ENCODE peak calls at places on chromosomes 1 and 21, in nine cellular contexts. S is body of pancreas, I is brain microvascular endothelial cell, Y is fibroblast of mammary gland, C is fibroblast of lung, H is fibroblast of the aortic adventitia, M is left ventricle myocardium inferior, U is A549, P is foreskin fibroblast. N is an unnamed sample.

GRCh38 chr1:4973341-4973740 is 318.9 kb downstream of the AJAP1 start:
- DNase-seq in S (no peak), I (no peak), Y (no peak), C (no peak), H (no peak), M (no peak), U (no peak), P (no peak), N (no peak)

GRCh38 chr1:115499253-115499652 is 142.5 kb upstream of the VANGL1 start:
- DNase-seq in S (no peak), I (no peak), Y (no peak), C (no peak), H (no peak), M (no peak), U (no peak), P (no peak), N (no peak)

GRCh38 chr1:185483647-185484450 is 166.8 kb upstream of the IVNS1ABP start:
- DNase-seq in S (no peak), I (peak), Y (peak), C (peak), H (peak), M (no peak), U (peak), P (peak), N (peak)

GRCh38 chr1:235597867-235598553 is 51.6 kb downstream of the GNG4 start:
- DNase-seq in S (no peak), I (peak), Y (peak), C (peak), H (peak), M (no peak), U (peak), P (peak), N (peak)

GRCh38 chr21:21114456-21114855 is 116.2 kb downstream of the NCAM2 start:
- DNase-seq in S (no peak), I (no peak), Y (no peak), C (no peak), H (no peak), M (no peak), U (no peak), P (no peak), N (no peak)

GRCh38 chr1:107430540-107431228 is 289.8 kb downstream of the NTNG1 start:
- DNase-seq in S (peak), I (peak), Y (peak), C (peak), H (peak), M (no peak), U (peak), P (peak), N (peak)

GRCh38 chr1:234216116-234216703 is 157.0 kb upstream of the COA6 start:
- DNase-seq in S (no peak), I (no peak), Y (no peak), C (no peak), H (no peak), M (no peak), U (no peak), P (no peak), N (no peak)

GRCh38 chr1:110770832-110771231 is 96.1 kb upstream of the KCNA3 start:
- DNase-seq in S (no peak), I (no peak), Y (no peak), C (no peak), H (no peak), M (no peak), U (no peak), P (no peak), N (no peak)

GRCh38 chr1:158121604-158122254 is 59.0 kb upstream of the CD1D start:
- DNase-seq in S (peak), I (peak), Y (peak), C (peak), H (peak), M (no peak), U (peak), P (peak), N (no peak)

GRCh38 chr1:240495652-240496051 is 116.3 kb downstream of the GREM2 start:
- DNase-seq in S (no peak), I (no peak), Y (no peak), C (no peak), H (no peak), M (no peak), U (no peak), P (no peak), N (no peak)

GRCh38 chr1:99648107-99648506 is 2.2 kb downstream of the PALMD start:
- DNase-seq in S (peak), I (no peak), Y (no peak), C (peak), H (no peak), M (peak), U (peak), P (no peak), N (no peak)

GRCh38 chr1:230278871-230279582 is 147.1 kb downstream of the PGBD5 start:
- DNase-seq in S (no peak), I (no peak), Y (no peak), C (no peak), H (no peak), M (no peak), U (no peak), P (no peak), N (no peak)

GRCh38 chr1:19430121-19431068 is 54.9 kb downstream of the CAPZB start:
- DNase-seq in S (no peak), I (no peak), Y (peak), C (peak), H (peak), M (no peak), U (peak), P (peak), N (no peak)

GRCh38 chr1:145879775-145880174 is 5.9 kb downstream of the ANKRD35 start:
- DNase-seq in S (no peak), I (no peak), Y (no peak), C (no peak), H (no peak), M (no peak), U (no peak), P (no peak), N (no peak)

GRCh38 chr1:6083801-6084467 is 38.2 kb downstream of the KCNAB2 start:
- DNase-seq in S (no peak), I (no peak), Y (peak), C (peak), H (peak), M (no peak), U (no peak), P (peak), N (peak)

GRCh38 chr1:165222580-165222979 is 133.9 kb downstream of the LMX1A start:
- DNase-seq in S (no peak), I (no peak), Y (no peak), C (no peak), H (no peak), M (no peak), U (no peak), P (no peak), N (no peak)

GRCh38 chr1:23966973-23967493 is 7.4 kb downstream of the PNRC2 start:
- DNase-seq in S (no peak), I (no peak), Y (no peak), C (no peak), H (no peak), M (no peak), U (no peak), P (no peak), N (no peak)

GRCh38 chr1:151516031-151516511 is 4.9 kb downstream of the CGN start:
- DNase-seq in S (no peak), I (no peak), Y (no peak), C (peak), H (no peak), M (no peak), U (no peak), P (no peak), N (no peak)

GRCh38 chr1:36142121-36142520 is 7.2 kb downstream of the TRAPPC3 start:
- DNase-seq in S (no peak), I (no peak), Y (no peak), C (no peak), H (no peak), M (no peak), U (no peak), P (no peak), N (no peak)

GRCh38 chr1:2169200-2169836 is 25.3 kb downstream of the FAAP20 start:
- DNase-seq in S (no peak), I (no peak), Y (no peak), C (no peak), H (no peak), M (no peak), U (no peak), P (no peak), N (no peak)

GRCh38 chr1:46784666-46785065 is 14.2 kb upstream of the CYP4B1 start:
- DNase-seq in S (no peak), I (no peak), Y (no peak), C (no peak), H (no peak), M (no peak), U (no peak), P (no peak), N (no peak)

GRCh38 chr1:34549199-34549598 is 205.6 kb upstream of the GJB5 start:
- DNase-seq in S (no peak), I (no peak), Y (no peak), C (no peak), H (no peak), M (no peak), U (peak), P (no peak), N (no peak)
- TF ChIP-seq CTCF in S (no peak), I (no peak), Y (no peak), C (no peak), H (no peak), M (no peak), U (no peak), P (no peak), N (peak)

GRCh38 chr1:232472485-232473041 is 157.4 kb downstream of the SIPA1L2 start:
- DNase-seq in S (no peak), I (peak), Y (peak), C (peak), H (peak), M (no peak), U (no peak), P (peak), N (peak)

GRCh38 chr1:232470711-232471110 is 159.2 kb downstream of the SIPA1L2 start:
- DNase-seq in S (no peak), I (no peak), Y (no peak), C (no peak), H (no peak), M (no peak), U (no peak), P (no peak), N (no peak)

GRCh38 chr1:232473900-232474299 is 156.0 kb downstream of the SIPA1L2 start:
- DNase-seq in S (no peak), I (no peak), Y (no peak), C (no peak), H (no peak), M (no peak), U (no peak), P (no peak), N (no peak)

GRCh38 chr1:232473319-232473718 is 156.6 kb downstream of the SIPA1L2 start:
- DNase-seq in S (no peak), I (peak), Y (peak), C (peak), H (peak), M (no peak), U (peak), P (peak), N (no peak)

GRCh38 chr1:232471250-232471649 is 158.7 kb downstream of the SIPA1L2 start:
- DNase-seq in S (no peak), I (no peak), Y (no peak), C (no peak), H (no peak), M (no peak), U (no peak), P (no peak), N (no peak)
- H3K4me3 ChIP-seq in S (no peak), I (no peak), Y (no peak), C (no peak), H (no peak), M (no peak), U (no peak), P (no peak), N (no peak)

GRCh38 chr1:195804547-195804946 is 803.7 kb downstream of the KCNT2 start:
- DNase-seq in S (no peak), I (no peak), Y (no peak), C (no peak), H (no peak), M (no peak), U (no peak), P (no peak), N (no peak)
- TF ChIP-seq CTCF in S (no peak), I (no peak), Y (no peak), C (no peak), H (no peak), M (no peak), U (peak), P (no peak), N (no peak)

GRCh38 chr1:31744165-31744888 is 19.8 kb downstream of the ADGRB2 start:
- DNase-seq in S (no peak), I (no peak), Y (no peak), C (no peak), H (no peak), M (no peak), U (no peak), P (no peak), N (no peak)
- H3K4me3 ChIP-seq in S (no peak), I (no peak), Y (no peak), C (no peak), H (no peak), M (no peak), U (no peak), P (no peak), N (no peak)

DNA sequence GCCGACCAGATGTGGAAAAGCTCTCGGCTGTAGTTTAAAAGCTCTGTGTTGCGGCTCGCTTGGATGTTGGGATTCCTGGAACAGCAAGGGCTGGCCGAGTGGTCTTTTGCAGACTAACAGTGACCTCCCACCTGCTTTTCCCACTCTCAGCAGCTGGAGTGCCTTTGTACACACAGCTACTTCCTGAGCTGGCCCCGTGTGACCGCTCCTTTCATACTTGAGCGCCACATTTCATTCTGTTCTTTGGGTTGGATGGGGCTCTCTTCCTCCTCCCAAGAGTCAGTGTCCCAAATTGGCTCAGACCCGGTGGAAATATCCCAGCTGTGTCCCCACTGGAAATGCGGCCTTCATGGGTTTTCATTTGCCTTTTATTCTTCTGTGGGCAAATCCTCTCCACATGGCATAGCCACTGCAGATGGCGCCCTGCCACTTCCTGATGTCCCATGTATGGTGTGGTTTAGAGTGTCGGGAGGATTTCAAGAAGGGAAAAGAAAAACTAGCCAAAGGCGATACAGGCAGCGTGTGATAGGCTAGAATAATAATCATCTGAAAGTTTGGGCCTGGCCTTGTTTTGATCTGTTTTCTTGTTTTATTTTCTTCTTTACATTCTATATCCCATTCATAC is 123.5 kb downstream of the PEX14 start:
- DNase-seq in S (peak), I (no peak), Y (no peak), C (no peak), H (no peak), M (no peak), U (peak), P (peak), N (no peak)
- TF ChIP-seq CTCF in S (no peak), I (no peak), Y (no peak), C (no peak), H (no peak), M (no peak), U (peak), P (no peak), N (no peak)

GRCh38 chr1:117659565-117660264 is 53.9 kb downstream of the TENT5C start:
- DNase-seq in S (no peak), I (no peak), Y (no peak), C (no peak), H (no peak), M (no peak), U (no peak), P (no peak), N (no peak)
- H3K4me3 ChIP-seq in S (no peak), I (no peak), Y (no peak), C (no peak), H (no peak), M (no peak), U (no peak), P (no peak), N (no peak)

N was measured in AG09309.